ENCODE peak calls at places on chromosomes 2 and 18, in four cellular contexts. Z is K562, Q is body of pancreas, C is GM12892. I is an unnamed sample.

GRCh38 chr18:6876646-6877045 is 147.1 kb downstream of the ARHGAP28 start:
- DNase-seq in Z (no peak), Q (no peak), C (no peak), I (no peak)

GRCh38 chr2:43050866-43051265 is 175.5 kb downstream of the ZFP36L2 start:
- DNase-seq in Z (no peak), Q (no peak), C (no peak), I (no peak)

GRCh38 chr2:103367877-103368276 is 606.0 kb downstream of the TMEM182 start:
- DNase-seq in Z (no peak), Q (no peak), C (no peak), I (no peak)

GRCh38 chr2:138959031-138959430 is 178.8 kb upstream of the NXPH2 start:
- DNase-seq in Z (no peak), Q (no peak), C (no peak), I (no peak)

GRCh38 chr2:20079546-20080115 is 28.2 kb upstream of the LAPTM4A start:
- DNase-seq in Z (no peak), Q (no peak), C (no peak), I (no peak)

GRCh38 chr2:225104971-225105370 is 62.7 kb upstream of the DOCK10 start:
- DNase-seq in Z (no peak), Q (no peak), C (no peak), I (no peak)

GRCh38 chr2:20326163-20326780 is 24.4 kb downstream of the PUM2 start:
- DNase-seq in Z (peak), Q (peak), C (peak), I (peak)

GRCh38 chr2:101516833-101517690 is 42.1 kb upstream of the RFX8 start:
- DNase-seq in Z (no peak), Q (peak), C (no peak), I (no peak)

GRCh38 chr2:145692971-145693478 is 1173.1 kb upstream of the ZEB2 start:
- DNase-seq in Z (peak), Q (peak), C (no peak), I (no peak)

GRCh38 chr2:192162392-192163042 is 32.2 kb downstream of the TMEFF2 start:
- DNase-seq in Z (peak), Q (peak), C (no peak), I (peak)

GRCh38 chr2:172098650-172099471 is 3.8 kb downstream of the DLX2 start:
- DNase-seq in Z (peak), Q (no peak), C (no peak), I (peak)

GRCh38 chr18:22847392-22847791 is 85.7 kb upstream of the RBBP8 start:
- DNase-seq in Z (no peak), Q (no peak), C (no peak), I (no peak)

GRCh38 chr2:67650292-67651133 is 253.4 kb downstream of the ETAA1 start:
- DNase-seq in Z (peak), Q (peak), C (no peak), I (peak)

GRCh38 chr18:29853126-29853525 is 1189.4 kb downstream of the DSC3 start:
- DNase-seq in Z (no peak), Q (no peak), C (no peak), I (no peak)

GRCh38 chr18:61988100-61988499 is 95.3 kb upstream of the RNF152 start:
- DNase-seq in Z (no peak), Q (no peak), C (no peak), I (no peak)

GRCh38 chr2:201118121-201118956 is 2.4 kb downstream of the CFLAR start:
- DNase-seq in Z (peak), Q (peak), C (peak), I (peak)

GRCh38 chr2:241226723-241227634 is 38.5 kb downstream of the ANO7 start:
- DNase-seq in Z (no peak), Q (no peak), C (no peak), I (no peak)

GRCh38 chr18:78777992-78778391 is 201.6 kb upstream of the SALL3 start:
- DNase-seq in Z (no peak), Q (no peak), C (no peak), I (no peak)

GRCh38 chr2:3254438-3254941 is 123.1 kb downstream of the EIPR1 start:
- DNase-seq in Z (no peak), Q (no peak), C (no peak), I (no peak)

GRCh38 chr18:61891874-61892273 is 933 bp downstream of the RNF152 start:
- DNase-seq in Z (no peak), Q (no peak), C (no peak), I (no peak)

GRCh38 chr2:174771136-174771535 is 6.9 kb upstream of the CHRNA1 start:
- DNase-seq in Z (no peak), Q (no peak), C (no peak), I (no peak)

GRCh38 chr18:45764000-45764686 is 40.2 kb downstream of the SLC14A1 start:
- DNase-seq in Z (no peak), Q (no peak), C (no peak), I (no peak)

GRCh38 chr2:172456002-172456401 is 28.6 kb downstream of the ITGA6 start:
- DNase-seq in Z (no peak), Q (no peak), C (no peak), I (peak)

GRCh38 chr18:77208969-77209368 is 40.7 kb upstream of the GALR1 start:
- DNase-seq in Z (no peak), Q (peak), C (peak), I (peak)

GRCh38 chr18:11119962-11120361 is 29.4 kb downstream of the PIEZO2 start:
- DNase-seq in Z (no peak), Q (no peak), C (no peak), I (no peak)

GRCh38 chr2:102224824-102225739 is 38.3 kb downstream of the IL1RL2 start:
- DNase-seq in Z (peak), Q (no peak), C (no peak), I (no peak)

GRCh38 chr18:41060967-41061366 is 894.1 kb upstream of the PIK3C3 start:
- DNase-seq in Z (no peak), Q (no peak), C (no peak), I (no peak)

GRCh38 chr18:65968605-65969004 is 217.8 kb downstream of the CDH7 start:
- DNase-seq in Z (no peak), Q (no peak), C (no peak), I (no peak)

GRCh38 chr2:208645226-208645625 is 238.6 kb downstream of the PTH2R start:
- DNase-seq in Z (no peak), Q (no peak), C (no peak), I (no peak)

DNA sequence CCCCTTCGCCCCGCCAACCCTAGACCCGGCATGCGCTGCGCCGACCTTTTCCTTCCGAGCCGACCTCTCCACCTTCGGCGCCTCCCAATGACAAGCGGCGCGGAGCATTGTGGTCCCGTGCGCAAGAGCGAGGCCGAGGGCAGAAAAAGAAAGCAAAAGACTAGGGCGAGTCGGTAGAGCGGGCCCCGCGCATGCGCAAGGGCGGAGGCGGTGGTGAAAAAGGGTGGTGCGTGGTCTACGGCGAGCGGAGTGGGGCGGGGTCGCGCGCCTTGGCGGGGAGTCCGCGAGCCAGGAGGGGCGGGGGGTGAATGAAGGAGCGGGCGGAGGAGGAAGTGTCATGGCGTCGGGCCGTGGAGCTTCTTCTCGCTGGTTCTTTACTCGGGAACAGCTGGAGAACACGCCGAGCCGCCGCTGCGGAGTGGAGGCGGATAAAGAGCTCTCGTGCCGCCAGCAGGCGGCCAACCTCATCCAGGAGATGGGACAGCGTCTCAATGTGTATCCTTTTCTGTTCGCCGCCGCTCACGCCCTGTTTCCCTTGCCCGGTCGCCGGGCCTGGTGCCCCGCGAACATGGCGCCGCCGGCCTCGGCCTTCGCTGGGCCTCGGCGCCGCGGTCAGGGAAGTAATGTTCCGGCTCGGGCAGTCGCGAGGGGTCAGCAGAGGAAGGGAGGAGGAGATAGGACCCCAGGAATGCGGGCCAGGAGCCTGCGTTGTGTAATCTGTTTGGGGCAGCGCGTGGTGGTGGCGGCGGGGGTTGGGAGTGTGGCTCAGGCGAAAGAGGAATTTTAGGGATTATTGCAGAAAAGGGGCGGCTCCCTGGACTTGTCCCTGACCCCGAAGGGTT is at the start of gene CCNT2:
- DNase-seq in Z (peak), Q (peak), C (peak), I (peak)
- TF ChIP-seq POLR2A in Z (peak), Q (peak), C (peak), I (peak)

GRCh38 chr2:46731280-46731679 is 184.3 kb downstream of the MCFD2 start:
- DNase-seq in Z (no peak), Q (no peak), C (no peak), I (no peak)
- TF ChIP-seq POLR2A in Z (no peak), Q (no peak), C (no peak), I (no peak)

GRCh38 chr2:218814540-218815243 is 16.9 kb downstream of the PRKAG3 start:
- DNase-seq in Z (no peak), Q (no peak), C (no peak), I (peak)

GRCh38 chr2:218819103-218819502 is 12.5 kb downstream of the PRKAG3 start:
- DNase-seq in Z (no peak), Q (no peak), C (no peak), I (no peak)

GRCh38 chr2:218815649-218816048 is 16.0 kb downstream of the PRKAG3 start:
- DNase-seq in Z (no peak), Q (no peak), C (no peak), I (no peak)

GRCh38 chr2:218815244-218815637 is 16.4 kb downstream of the PRKAG3 start:
- DNase-seq in Z (no peak), Q (no peak), C (no peak), I (no peak)

DNA sequence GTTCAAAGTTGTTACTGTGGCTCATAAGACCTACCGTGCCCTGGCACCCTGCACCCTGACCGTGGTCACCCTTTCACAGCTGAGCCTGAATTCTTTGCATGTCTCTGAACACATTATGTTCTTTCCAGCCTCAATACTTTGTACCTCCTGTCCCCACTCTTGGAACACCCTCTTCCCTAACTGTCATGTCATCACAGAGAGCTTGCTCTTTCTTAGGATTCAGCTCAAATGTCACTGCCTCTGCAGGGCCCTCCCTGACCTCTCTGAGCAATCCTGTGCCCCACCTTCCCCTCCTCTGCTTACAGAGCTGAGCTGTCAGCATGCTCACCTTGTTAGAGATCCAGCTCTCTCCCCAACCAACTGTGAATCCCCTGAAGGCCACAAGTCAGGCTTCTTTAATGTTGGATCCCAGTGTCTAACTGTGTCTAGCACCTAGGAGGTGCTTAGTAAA is 15.0 kb downstream of the PRKAG3 start:
- DNase-seq in Z (no peak), Q (no peak), C (no peak), I (no peak)
- TF ChIP-seq POLR2A in Z (no peak), Q (no peak), C (no peak), I (no peak)

GRCh38 chr18:75209129-75209951 is at the start of gene PTGR3:
- DNase-seq in Z (peak), Q (peak), C (peak), I (peak)
- TF ChIP-seq POLR2A in Z (no peak), Q (peak), C (peak), I (peak)

DNA sequence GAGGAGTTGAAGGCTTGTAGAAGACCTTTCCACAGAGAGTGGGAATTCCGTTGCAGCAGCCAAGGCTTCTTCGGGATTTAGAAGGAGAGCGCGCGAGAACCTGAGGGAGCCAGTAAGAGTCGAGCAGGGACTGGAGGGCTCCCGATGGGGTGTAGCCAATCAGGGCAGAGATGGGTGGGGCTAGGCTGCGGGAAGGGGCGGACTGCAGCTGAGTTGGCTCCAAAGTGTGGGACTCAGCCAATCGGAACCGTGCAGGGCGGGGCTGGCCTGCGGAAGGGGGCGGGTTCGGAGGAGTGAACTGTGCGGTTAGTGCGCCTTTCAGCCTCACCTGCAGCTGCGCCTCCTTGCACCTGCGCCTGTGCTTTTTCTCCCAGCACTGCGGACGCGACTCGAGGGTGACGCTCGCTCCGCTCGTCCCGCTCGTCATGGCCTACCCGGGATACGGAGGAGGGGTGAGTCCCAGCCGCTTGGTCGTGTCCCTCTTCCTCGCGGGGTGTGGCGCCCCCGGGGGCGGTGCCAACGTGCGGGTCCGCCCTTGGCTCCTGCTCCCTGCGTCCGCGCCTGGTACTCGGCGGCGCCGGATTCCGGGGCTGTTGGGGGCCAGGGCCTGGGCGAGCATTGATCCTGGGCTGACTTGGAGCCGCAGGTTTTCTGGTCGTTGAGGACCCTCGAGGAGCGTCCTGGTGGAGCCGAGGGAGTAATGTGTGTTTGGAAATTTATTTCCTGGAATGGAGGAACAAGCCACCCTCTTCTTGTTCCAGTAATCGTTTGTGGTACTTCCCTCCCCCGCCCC is at the start of gene GCA:
- DNase-seq in Z (peak), Q (peak), C (peak), I (peak)
- TF ChIP-seq POLR2A in Z (no peak), Q (peak), C (peak), I (peak)

GRCh38 chr2:74553892-74554820 is at the start of the genes DOK1 and LOXL3:
- DNase-seq in Z (peak), Q (peak), C (peak), I (peak)
- TF ChIP-seq POLR2A in Z (no peak), Q (no peak), C (peak), I (peak)

GRCh38 chr2:131105156-131105949 is at the start of gene PLEKHB2:
- DNase-seq in Z (peak), Q (peak), C (peak), I (peak)
- TF ChIP-seq POLR2A in Z (peak), Q (peak), C (peak), I (peak)

GRCh38 chr2:60710707-60711106 is 45.4 kb upstream of the PAPOLG start:
- DNase-seq in Z (peak), Q (peak), C (no peak), I (peak)
- TF ChIP-seq POLR2A in Z (no peak), Q (no peak), C (no peak), I (peak)

GRCh38 chr2:37645836-37646235 is 25.6 kb downstream of the CDC42EP3 start:
- DNase-seq in Z (peak), Q (no peak), C (no peak), I (no peak)

GRCh38 chr2:37645363-37645762 is 26.1 kb downstream of the CDC42EP3 start:
- DNase-seq in Z (no peak), Q (no peak), C (no peak), I (no peak)

GRCh38 chr2:37643102-37644078 is 28.1 kb downstream of the CDC42EP3 start:
- DNase-seq in Z (no peak), Q (no peak), C (no peak), I (no peak)

GRCh38 chr2:37641582-37642111 is 29.8 kb downstream of the CDC42EP3 start:
- DNase-seq in Z (no peak), Q (no peak), C (no peak), I (no peak)

DNA sequence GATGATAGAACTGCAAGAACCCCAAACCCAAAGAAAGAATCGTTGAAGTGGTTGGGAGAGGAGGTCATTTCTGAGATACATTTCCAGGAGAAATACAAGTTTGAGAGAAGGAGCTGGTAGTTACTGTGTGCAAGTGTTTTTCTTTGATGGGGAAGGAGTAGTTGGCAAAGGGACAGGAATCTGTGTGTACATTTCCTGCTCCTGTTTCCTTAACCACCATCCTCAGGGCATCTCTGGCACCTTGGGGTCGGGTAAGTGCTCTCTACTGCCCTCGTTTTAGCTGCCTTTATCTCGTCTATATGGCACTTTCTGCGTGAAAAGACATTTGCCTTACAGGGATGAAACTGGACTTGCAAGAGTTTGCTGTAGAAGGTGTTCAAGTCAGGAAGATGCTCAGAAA is 27.3 kb downstream of the CDC42EP3 start:
- DNase-seq in Z (no peak), Q (no peak), C (no peak), I (no peak)
- TF ChIP-seq POLR2A in Z (no peak), Q (no peak), C (peak), I (no peak)

DNA sequence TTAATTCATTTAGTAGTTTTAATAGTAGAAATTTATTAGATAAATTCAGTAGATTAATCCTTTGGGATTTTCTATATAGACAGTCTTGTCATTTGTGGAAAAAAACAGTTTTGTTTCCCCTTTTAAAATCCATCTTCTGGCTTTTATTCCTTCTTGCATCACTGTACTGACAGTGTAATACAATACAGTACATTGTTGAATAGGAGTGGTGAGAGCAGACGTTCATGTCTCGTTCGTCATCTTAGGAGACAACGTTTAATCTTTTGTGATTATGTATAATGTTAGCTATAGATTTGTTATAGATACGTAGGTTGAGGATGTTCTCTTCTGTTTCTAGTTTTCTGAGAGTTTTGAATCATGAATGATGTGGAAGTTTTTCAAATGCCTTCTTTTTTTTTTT is 61.8 kb downstream of the NCOA1 start:
- DNase-seq in Z (no peak), Q (no peak), C (no peak), I (no peak)
- TF ChIP-seq POLR2A in Z (no peak), Q (no peak), C (no peak), I (no peak)

I was measured in transverse colon.